ENCODE peak calls at places on chromosomes 7 and 10, in six cellular contexts. O is fibroblast of the conjunctiva, S is NT2/D1, E is M059J, R is H7, G is cardiac septum. F is an unnamed sample.

GRCh38 chr7:405489-406211 is 114.0 kb downstream of the PDGFA start:
- DNase-seq in S (no peak), O (no peak), E (no peak), R (peak), G (peak), F (peak)

GRCh38 chr10:3850999-3851937 is 66.3 kb upstream of the KLF6 start:
- DNase-seq in R (no peak), S (no peak), O (peak), G (no peak), E (peak), F (no peak)

GRCh38 chr7:135333196-135333595 is 99.6 kb downstream of the STRA8 start:
- DNase-seq in R (no peak), S (no peak), O (no peak), G (no peak), E (peak), F (no peak)

GRCh38 chr10:25059990-25060389 is 43.6 kb downstream of the THNSL1 start:
- DNase-seq in E (peak), S (no peak), G (no peak), R (no peak), O (peak), F (peak)

GRCh38 chr7:107857541-107857912 is 33.5 kb upstream of the DLD start:
- DNase-seq in G (no peak), O (peak), S (no peak), E (peak), R (no peak), F (no peak)

GRCh38 chr7:14009453-14010418 is 20.3 kb upstream of the ETV1 start:
- DNase-seq in S (no peak), O (no peak), R (no peak), E (no peak), G (no peak), F (no peak)

GRCh38 chr7:129163875-129164544 is 19.5 kb downstream of the TSPAN33 start:
- DNase-seq in S (no peak), O (peak), R (peak), G (no peak), E (peak), F (no peak)

GRCh38 chr7:21358640-21359039 is 69.2 kb upstream of the SP4 start:
- DNase-seq in E (no peak), R (no peak), O (no peak), G (no peak), S (no peak), F (no peak)

GRCh38 chr10:76245951-76246495 is 814.6 kb downstream of the LRMDA start:
- DNase-seq in E (no peak), O (no peak), R (no peak), G (no peak), S (no peak), F (no peak)

GRCh38 chr10:87660484-87661133 is 931 bp downstream of the PAPSS2 start:
- DNase-seq in S (no peak), O (no peak), R (no peak), E (peak), G (no peak), F (peak)

GRCh38 chr10:21523557-21524008 is 1.9 kb downstream of the SKIDA1 start:
- DNase-seq in E (peak), R (no peak), O (no peak), G (no peak), S (no peak), F (no peak)

GRCh38 chr7:53744361-53744760 is 708.9 kb downstream of the POM121L12 start:
- DNase-seq in S (no peak), O (no peak), R (peak), G (no peak), E (no peak), F (no peak)

GRCh38 chr7:151621961-151622360 is 102.3 kb upstream of the RHEB start:
- DNase-seq in E (no peak), G (no peak), S (no peak), R (no peak), O (no peak), F (no peak)

GRCh38 chr10:110460111-110460809 is 37.4 kb upstream of the DUSP5 start:
- DNase-seq in E (peak), R (no peak), O (no peak), G (no peak), S (no peak), F (peak)

GRCh38 chr10:71243756-71244637 is 31.6 kb downstream of the UNC5B start:
- DNase-seq in G (no peak), E (no peak), O (no peak), R (no peak), S (no peak), F (peak)

GRCh38 chr10:5855979-5856700 is 33.6 kb downstream of the ANKRD16 start:
- DNase-seq in E (no peak), R (no peak), G (no peak), O (no peak), S (no peak), F (no peak)

GRCh38 chr7:1883031-1883761 is 213.1 kb downstream of the ELFN1 start:
- DNase-seq in E (peak), S (peak), G (no peak), R (no peak), O (peak), F (no peak)

GRCh38 chr7:78350926-78351325 is 552.4 kb downstream of the PHTF2 start:
- DNase-seq in E (no peak), R (no peak), O (no peak), G (no peak), S (no peak), F (no peak)

GRCh38 chr7:65004575-65004974 is 1.9 kb downstream of the ERV3-1 start:
- DNase-seq in O (no peak), S (no peak), R (no peak), G (no peak), E (no peak), F (no peak)

GRCh38 chr10:78372806-78373205 is 339.1 kb downstream of the RPS24 start:
- DNase-seq in R (no peak), E (no peak), O (no peak), S (no peak), G (no peak), F (no peak)

GRCh38 chr10:25616903-25617592 is 317.0 kb upstream of the MYO3A start:
- DNase-seq in R (no peak), S (no peak), E (no peak), O (no peak), G (no peak), F (no peak)

GRCh38 chr7:25399000-25399750 is 170.9 kb upstream of the NPVF start:
- DNase-seq in G (no peak), E (no peak), O (no peak), R (no peak), S (no peak), F (no peak)

GRCh38 chr7:135682191-135682590 is 19.9 kb downstream of the STMP1 start:
- DNase-seq in O (no peak), E (peak), S (no peak), G (no peak), R (no peak), F (no peak)

GRCh38 chr10:57964371-57964770 is 303.3 kb downstream of the IPMK start:
- DNase-seq in E (peak), O (no peak), G (no peak), S (no peak), R (no peak), F (no peak)

GRCh38 chr7:7433736-7434260 is 101.9 kb downstream of the COL28A1 start:
- DNase-seq in O (no peak), G (no peak), S (no peak), R (no peak), E (no peak), F (no peak)

GRCh38 chr10:79244841-79245504 is 102.3 kb upstream of the PPIF start:
- DNase-seq in G (no peak), S (no peak), E (no peak), O (no peak), R (no peak), F (peak)

GRCh38 chr10:8726666-8727065 is 672.2 kb downstream of the GATA3 start:
- DNase-seq in G (no peak), O (no peak), R (no peak), E (peak), S (no peak), F (no peak)

GRCh38 chr7:1539346-1540321 is 9.1 kb downstream of the MAFK start:
- DNase-seq in S (no peak), E (no peak), O (no peak), R (no peak), G (no peak), F (no peak)

GRCh38 chr7:28853150-28853549 is 105.0 kb downstream of the TRIL start:
- DNase-seq in G (no peak), E (peak), S (no peak), R (no peak), O (no peak), F (no peak)

GRCh38 chr10:38159007-38159406 is 64.9 kb downstream of the ZNF37A start:
- DNase-seq in E (peak), R (no peak), O (no peak), S (no peak), G (no peak), F (no peak)

GRCh38 chr7:138097064-138097741 is 20.9 kb downstream of the AKR1D1 start:
- DNase-seq in E (peak), O (no peak), S (no peak), R (no peak), G (no peak), F (peak)

GRCh38 chr10:120873741-120874140 is 22.6 kb downstream of the WDR11 start:
- DNase-seq in R (no peak), S (no peak), O (no peak), G (no peak), E (no peak), F (no peak)

GRCh38 chr10:122441961-122442360 is 12.5 kb upstream of the ARMS2 start:
- DNase-seq in R (no peak), O (no peak), S (no peak), G (no peak), E (peak), F (no peak)

GRCh38 chr10:105181616-105182015 is 540.5 kb downstream of the SORCS3 start:
- DNase-seq in E (no peak), O (no peak), S (no peak), R (no peak), G (no peak), F (no peak)

GRCh38 chr7:101936612-101937231 is 119.3 kb downstream of the CUX1 start:
- DNase-seq in O (no peak), R (peak), G (no peak), E (no peak), S (peak), F (peak)

F was measured in transverse colon.